ENCODE peak calls at places on chromosomes 11 and 22, in four cellular contexts. E is NCI-H2081, A is glomerular endothelial cell, Q is left ventricle myocardium inferior. F is an unnamed sample.

GRCh38 chr11:5380740-5381342 is 2.8 kb upstream of the OR51M1 start:
- DNase-seq in Q (peak; percentile 19), A (no peak), E (peak; percentile 48), F (peak; percentile 31)

GRCh38 chr22:47143249-47143938 is 380.9 kb downstream of the TBC1D22A start:
- DNase-seq in Q (no peak), A (no peak), E (no peak), F (no peak)

GRCh38 chr11:65496304-65497140 is 2.3 kb upstream of the MALAT1 start:
- DNase-seq in Q (no peak), A (no peak), E (peak; percentile 72), F (no peak)

GRCh38 chr11:128552783-128553661 is 34.3 kb downstream of the ETS1 start:
- DNase-seq in Q (no peak), E (no peak), A (no peak), F (no peak)

GRCh38 chr11:72586591-72587090 is 87.6 kb downstream of the PDE2A start:
- DNase-seq in A (no peak), Q (no peak), E (no peak), F (no peak)

GRCh38 chr22:33902073-33902472 is 18.2 kb downstream of the LARGE1 start:
- DNase-seq in E (no peak), Q (no peak), A (no peak), F (no peak)

GRCh38 chr11:10107522-10107921 is 186.5 kb downstream of the SBF2 start:
- DNase-seq in Q (no peak), A (no peak), E (no peak), F (no peak)

GRCh38 chr11:44430140-44430539 is 120.2 kb upstream of the ALX4 start:
- DNase-seq in E (no peak), Q (no peak), A (no peak), F (no peak)

GRCh38 chr22:17472886-17473285 is 90.4 kb upstream of the SLC25A18 start:
- DNase-seq in Q (no peak), E (no peak), A (no peak), F (no peak)

GRCh38 chr11:67651976-67652895 is 1.7 kb upstream of the ACY3 start:
- DNase-seq in E (no peak), A (no peak), Q (no peak), F (no peak)

GRCh38 chr22:19959043-19959586 is 17.5 kb upstream of the TXNRD2 start:
- DNase-seq in Q (peak; percentile 83), A (no peak), E (no peak), F (peak; percentile 98)

GRCh38 chr11:2940166-2940929 is 11.1 kb upstream of the PHLDA2 start:
- DNase-seq in Q (peak; percentile 52), E (no peak), A (no peak), F (no peak)

GRCh38 chr22:35150163-35151107 is 84.5 kb downstream of the ISX start:
- DNase-seq in A (no peak), Q (peak; percentile 52), E (peak; percentile 9), F (peak; percentile 94)

GRCh38 chr11:3840870-3841425 is at the start of gene RHOG:
- DNase-seq in A (no peak), E (peak; percentile 51), Q (peak; percentile 87), F (peak; percentile 89)

GRCh38 chr22:17114958-17115235 is 6.3 kb downstream of the TMEM121B start:
- DNase-seq in A (no peak), Q (no peak), E (no peak), F (no peak)

GRCh38 chr11:6249822-6250555 is 9.6 kb upstream of the CCKBR start:
- DNase-seq in A (no peak), Q (peak; percentile 69), E (no peak), F (no peak)

GRCh38 chr22:49368976-49369725 is 458.5 kb downstream of the BRD1 start:
- DNase-seq in Q (no peak), E (no peak), A (no peak), F (no peak)